ENCODE peak calls at places on chromosomes 2 and 18, in four cellular contexts. D is T-helper 2 cell, I is heart right ventricle, C is MCF 10A. Z is an unnamed sample.

GRCh38 chr2:145593280-145593679 is 1073.4 kb upstream of the ZEB2 start:
- DNase-seq in D (no peak), I (no peak), C (no peak), Z (no peak)

GRCh38 chr18:11268691-11269686 is 119.6 kb upstream of the PIEZO2 start:
- DNase-seq in D (no peak), I (no peak), C (no peak), Z (no peak)

GRCh38 chr2:180184506-180184905 is 177.4 kb upstream of the CWC22 start:
- DNase-seq in D (no peak), I (no peak), C (peak), Z (peak)

GRCh38 chr2:240596080-240596460 is 9.5 kb downstream of the CAPN10 start:
- DNase-seq in D (no peak), I (no peak), C (no peak), Z (no peak)

GRCh38 chr18:27004056-27004829 is 138.7 kb upstream of the AQP4 start:
- DNase-seq in D (no peak), I (no peak), C (peak), Z (no peak)

GRCh38 chr2:130327703-130328527 is 14.8 kb upstream of the IMP4 start:
- DNase-seq in D (no peak), I (no peak), C (peak), Z (peak)

GRCh38 chr2:26184555-26185303 is 11.8 kb downstream of the GAREM2 start:
- DNase-seq in D (peak), I (peak), C (no peak), Z (peak)

GRCh38 chr2:33108483-33109443 is 162.0 kb downstream of the LTBP1 start:
- DNase-seq in D (no peak), I (no peak), C (no peak), Z (peak)

GRCh38 chr2:127219716-127220090 is 396 bp downstream of the CYP27C1 start:
- DNase-seq in D (no peak), I (no peak), C (no peak), Z (no peak)

GRCh38 chr18:59359576-59359952 is 499 bp upstream of the LMAN1 start:
- DNase-seq in D (no peak), I (no peak), C (no peak), Z (no peak)

GRCh38 chr2:223882715-223883114 is 45.3 kb upstream of the AP1S3 start:
- DNase-seq in D (no peak), I (no peak), C (no peak), Z (no peak)

GRCh38 chr18:77115461-77115907 is 17.1 kb downstream of the MBP start:
- DNase-seq in D (no peak), I (no peak), C (no peak), Z (no peak)

GRCh38 chr18:39842042-39842791 is 2112.8 kb upstream of the PIK3C3 start:
- DNase-seq in D (no peak), I (no peak), C (no peak), Z (no peak)

GRCh38 chr2:224412064-224412921 is 10.4 kb upstream of the FAM124B start:
- DNase-seq in D (no peak), I (no peak), C (no peak), Z (peak)

GRCh38 chr2:41234093-41234492 is 782.2 kb upstream of the SLC8A1 start:
- DNase-seq in D (no peak), I (no peak), C (no peak), Z (no peak)

GRCh38 chr2:76866464-76866863 is 655.7 kb downstream of the LRRTM4 start:
- DNase-seq in D (no peak), I (no peak), C (no peak), Z (no peak)

GRCh38 chr2:194304191-194304590 is 1352.8 kb upstream of the SLC39A10 start:
- DNase-seq in D (no peak), I (no peak), C (no peak), Z (no peak)

GRCh38 chr2:234873828-234874173 is 78.0 kb upstream of the SH3BP4 start:
- DNase-seq in D (no peak), I (no peak), C (no peak), Z (no peak)

GRCh38 chr2:216665240-216665639 is 30.1 kb downstream of the IGFBP5 start:
- DNase-seq in D (no peak), I (no peak), C (peak), Z (peak)

GRCh38 chr2:167331636-167332232 is 443.5 kb downstream of the XIRP2 start:
- DNase-seq in D (no peak), I (no peak), C (peak), Z (no peak)

GRCh38 chr18:28045176-28045810 is 131.6 kb downstream of the CDH2 start:
- DNase-seq in D (no peak), I (no peak), C (peak), Z (peak)

GRCh38 chr2:113218283-113219091 is 44.7 kb downstream of the PSD4 start:
- DNase-seq in D (no peak), I (peak), C (peak), Z (peak)

GRCh38 chr2:215619022-215619958 is 183.4 kb upstream of the FN1 start:
- DNase-seq in D (no peak), I (no peak), C (peak), Z (no peak)

GRCh38 chr18:59454909-59455727 is 96.1 kb upstream of the LMAN1 start:
- DNase-seq in D (no peak), I (peak), C (no peak), Z (no peak)

GRCh38 chr18:4208408-4208807 is 246.7 kb downstream of the DLGAP1 start:
- DNase-seq in D (no peak), I (no peak), C (no peak), Z (no peak)

GRCh38 chr2:240514631-240515030 is 43.2 kb downstream of the ANKMY1 start:
- DNase-seq in D (no peak), I (no peak), C (peak), Z (peak)

GRCh38 chr2:18050001-18050400 is 171.5 kb downstream of the KCNS3 start:
- DNase-seq in D (no peak), I (no peak), C (no peak), Z (peak)

GRCh38 chr2:196123679-196124373 is 47.6 kb downstream of the STK17B start:
- DNase-seq in D (no peak), I (no peak), C (no peak), Z (no peak)

GRCh38 chr18:63119647-63120046 is 199.9 kb downstream of the BCL2 start:
- DNase-seq in D (no peak), I (no peak), C (peak), Z (no peak)

GRCh38 chr2:239598732-239599090 is 197.9 kb upstream of the HDAC4 start:
- DNase-seq in D (no peak), I (no peak), C (no peak), Z (no peak)

GRCh38 chr2:241065355-241065803 is 36.7 kb downstream of the MTERF4 start:
- DNase-seq in D (no peak), I (no peak), C (no peak), Z (no peak)

GRCh38 chr2:121895723-121896571 is 140.5 kb downstream of the TSN start:
- DNase-seq in D (no peak), I (no peak), C (no peak), Z (no peak)

GRCh38 chr18:26703170-26703933 is 155.0 kb upstream of the KCTD1 start:
- DNase-seq in D (no peak), I (no peak), C (peak), Z (no peak)

GRCh38 chr2:167335627-167336026 is 447.3 kb downstream of the XIRP2 start:
- DNase-seq in D (no peak), I (no peak), C (peak), Z (peak)

GRCh38 chr2:54728669-54729120 is 5.2 kb downstream of the EML6 start:
- DNase-seq in D (no peak), I (no peak), C (peak), Z (peak)

GRCh38 chr2:96260404-96261260 is 5.2 kb downstream of the TMEM127 start:
- DNase-seq in D (no peak), I (peak), C (peak), Z (peak)